ENCODE peak calls at places on chromosomes 11 and 22, in seven cellular contexts. M is fibroblast of the aortic adventitia, A is AG09309, X is left ventricle myocardium inferior, E is neural progenitor cell, N is IMR-90, Q is PC-9. S is an unnamed sample.

GRCh38 chr11:102430158-102430836 is 22.3 kb downstream of the TMEM123 start:
- DNase-seq in M (no peak), Q (no peak), N (peak), E (no peak), X (no peak), A (no peak), S (no peak)

GRCh38 chr11:58919561-58919960 is 19.7 kb upstream of the GLYATL1 start:
- DNase-seq in M (peak), A (no peak), N (peak), E (no peak), X (no peak), Q (no peak), S (no peak)

GRCh38 chr11:91703042-91703441 is 521.6 kb upstream of the FAT3 start:
- DNase-seq in E (no peak), M (no peak), Q (no peak), X (no peak), A (no peak), N (no peak), S (no peak)

GRCh38 chr22:49201046-49201970 is 626.4 kb downstream of the BRD1 start:
- DNase-seq in N (no peak), M (no peak), Q (no peak), A (no peak), X (no peak), E (no peak), S (peak)

GRCh38 chr11:57905439-57905838 is 118.2 kb upstream of the OR9Q1 start:
- DNase-seq in Q (no peak), E (no peak), A (no peak), X (no peak), N (no peak), M (no peak), S (no peak)

GRCh38 chr22:32378703-32379272 is 21.1 kb downstream of the RFPL3 start:
- DNase-seq in E (peak), N (peak), X (no peak), A (no peak), Q (peak), M (no peak), S (peak)

GRCh38 chr22:47057916-47058585 is 295.6 kb downstream of the TBC1D22A start:
- DNase-seq in N (no peak), E (no peak), M (no peak), Q (no peak), X (no peak), A (no peak), S (no peak)

GRCh38 chr11:134498326-134499139 is 86.5 kb upstream of the B3GAT1 start:
- DNase-seq in E (no peak), A (no peak), X (no peak), M (no peak), Q (no peak), N (no peak), S (no peak)

GRCh38 chr11:133656100-133656635 is 123.9 kb upstream of the OPCML start:
- DNase-seq in M (no peak), X (no peak), A (no peak), E (no peak), Q (no peak), N (no peak), S (no peak)

GRCh38 chr11:115521874-115522273 is 17.7 kb upstream of the CADM1 start:
- DNase-seq in A (no peak), M (no peak), Q (no peak), N (no peak), X (no peak), E (no peak), S (no peak)

GRCh38 chr22:50734343-50734771 is 3.6 kb upstream of the ACR start:
- DNase-seq in Q (no peak), N (no peak), A (no peak), E (no peak), M (no peak), X (no peak), S (no peak)

GRCh38 chr11:128508785-128509518 is 78.4 kb downstream of the ETS1 start:
- DNase-seq in X (no peak), E (no peak), M (peak), N (peak), Q (peak), A (no peak), S (no peak)

GRCh38 chr11:65525659-65526480 is 987 bp downstream of the SCYL1 start:
- DNase-seq in Q (no peak), A (no peak), E (no peak), X (no peak), M (no peak), N (no peak), S (no peak)

GRCh38 chr11:86068138-86068861 is 584 bp downstream of the PICALM start:
- DNase-seq in N (no peak), A (no peak), X (peak), E (peak), M (peak), Q (no peak), S (peak)

GRCh38 chr11:75667268-75667830 is 1.5 kb downstream of the MAP6 start:
- DNase-seq in Q (no peak), M (no peak), N (no peak), X (peak), E (peak), A (no peak), S (peak)
- TF ChIP-seq CTCF in Q (no peak), M (no peak), N (no peak), X (peak), E (no peak), A (no peak), S (peak)

GRCh38 chr11:117073539-117073938 is 24.7 kb downstream of the SIK3 start:
- DNase-seq in Q (no peak), M (no peak), X (no peak), E (no peak), A (no peak), N (no peak), S (no peak)
- H3K4me3 ChIP-seq in Q (no peak), M (no peak), X (no peak), E (no peak), A (no peak), N (no peak), S (no peak)

DNA sequence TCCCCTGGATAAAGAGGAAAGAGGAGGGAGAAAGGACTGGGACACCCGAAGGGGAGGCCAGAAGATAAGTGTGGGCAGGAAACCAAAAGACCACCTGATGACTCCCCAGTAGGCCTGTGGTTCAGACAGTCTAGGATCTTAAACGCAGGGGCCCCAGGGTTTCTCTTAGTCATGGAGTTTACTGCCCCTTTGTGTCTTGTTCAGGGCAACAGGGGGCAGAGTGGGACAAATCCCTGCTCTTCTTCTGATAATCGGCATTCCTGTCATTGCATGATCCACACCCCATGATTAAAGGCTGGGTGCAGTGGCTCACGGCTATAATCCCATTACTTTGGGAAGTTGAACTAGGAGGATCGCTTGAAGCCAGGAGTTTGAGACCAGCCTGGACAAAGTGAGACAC is 4.7 kb upstream of the TMPRSS13 start:
- DNase-seq in M (no peak), X (no peak), A (no peak), Q (no peak), E (peak), N (no peak), S (no peak)
- TF ChIP-seq CTCF in M (no peak), X (no peak), A (no peak), Q (no peak), E (peak), N (no peak), S (no peak)

GRCh38 chr22:25748140-25748539 is 6.2 kb downstream of the MYO18B start:
- DNase-seq in X (no peak), E (no peak), N (no peak), Q (no peak), M (no peak), A (no peak), S (no peak)
- H3K4me3 ChIP-seq in X (peak), E (no peak), N (no peak), Q (no peak), M (no peak), A (no peak), S (no peak)

GRCh38 chr11:46826310-46827044 is 19.6 kb downstream of the CKAP5 start:
- DNase-seq in Q (peak), X (peak), E (peak), M (peak), N (peak), A (no peak), S (peak)
- TF ChIP-seq CTCF in Q (no peak), X (peak), E (no peak), M (peak), N (no peak), A (no peak), S (no peak)